ENCODE peak calls at places on chromosomes 16 and 17, in four cellular contexts. U is cardiac fibroblast, N is pancreas, O is cardiac muscle cell. Z is an unnamed sample.

GRCh38 chr17:44417553-44417952 is 28.1 kb upstream of the ITGA2B start:
- DNase-seq in N (no peak), O (no peak), U (peak; percentile 70), Z (peak; percentile 72)

GRCh38 chr16:10386517-10387377 is 886 bp downstream of the ATF7IP2 start:
- DNase-seq in N (no peak), O (no peak), U (peak; percentile 17), Z (no peak)

GRCh38 chr16:2070576-2071453 is 23.0 kb downstream of the TSC2 start:
- DNase-seq in U (no peak), O (no peak), N (no peak), Z (no peak)

GRCh38 chr17:57757735-57758134 is 12.6 kb upstream of the CCDC182 start:
- DNase-seq in N (no peak), U (no peak), O (no peak), Z (no peak)

GRCh38 chr17:78836420-78837021 is 4.1 kb downstream of the USP36 start:
- DNase-seq in O (no peak), U (no peak), N (no peak), Z (no peak)

GRCh38 chr17:4766705-4767104 is 5.0 kb upstream of the TM4SF5 start:
- DNase-seq in N (no peak), U (no peak), O (no peak), Z (no peak)

GRCh38 chr17:67390646-67391480 is 13.8 kb downstream of the PITPNC1 start:
- DNase-seq in U (peak; percentile 86), O (no peak), N (peak; percentile 74), Z (peak; percentile 91)

GRCh38 chr17:17774009-17774881 is 62.5 kb downstream of the SREBF1 start:
- DNase-seq in U (peak; percentile 54), O (no peak), N (peak; percentile 56), Z (no peak)

GRCh38 chr17:55053855-55054254 is 85.3 kb downstream of the STXBP4 start:
- DNase-seq in N (no peak), U (peak; percentile 27), O (no peak), Z (no peak)

GRCh38 chr17:44757045-44757917 is 1.5 kb upstream of the ADAM11 start:
- DNase-seq in N (no peak), U (no peak), O (peak; percentile 80), Z (no peak)

GRCh38 chr17:22703786-22704441 is 1011.6 kb downstream of the KCNJ18 start:
- DNase-seq in N (no peak), O (no peak), U (no peak), Z (no peak)

GRCh38 chr16:62882552-62883221 is 846.4 kb upstream of the CDH8 start:
- DNase-seq in N (no peak), O (no peak), U (no peak), Z (no peak)

GRCh38 chr16:64712027-64712426 is 409.8 kb downstream of the CDH11 start:
- DNase-seq in O (no peak), N (no peak), U (no peak), Z (no peak)

GRCh38 chr16:56260378-56260987 is 69.2 kb downstream of the GNAO1 start:
- DNase-seq in N (no peak), U (no peak), O (no peak), Z (no peak)

GRCh38 chr16:14302031-14302398 is 230.9 kb downstream of the MRTFB start:
- DNase-seq in O (peak; percentile 82), U (peak; percentile 83), N (peak; percentile 70), Z (no peak)

GRCh38 chr16:56336711-56337110 is 88.6 kb downstream of the AMFR start:
- DNase-seq in N (no peak), O (no peak), U (no peak), Z (no peak)

GRCh38 chr17:7897090-7897489 is 8.5 kb downstream of the CHD3 start:
- DNase-seq in U (no peak), O (no peak), N (no peak), Z (no peak)

GRCh38 chr16:4898811-4899473 is 38.0 kb downstream of the PPL start:
- DNase-seq in O (no peak), N (no peak), U (no peak), Z (no peak)

GRCh38 chr17:45270828-45271418 is 9.0 kb upstream of the SPATA32 start:
- DNase-seq in N (no peak), O (peak; percentile 43), U (no peak), Z (no peak)

GRCh38 chr17:50853781-50854180 is 12.4 kb downstream of the TOB1 start:
- DNase-seq in N (no peak), U (no peak), O (no peak), Z (no peak)

GRCh38 chr16:50253511-50253903 is 12.8 kb upstream of the ADCY7 start:
- DNase-seq in N (no peak), U (no peak), O (no peak), Z (no peak)

GRCh38 chr17:80142929-80143328 is 4.0 kb downstream of the EIF4A3 start:
- DNase-seq in N (no peak), U (no peak), O (no peak), Z (no peak)

GRCh38 chr17:58539703-58540102 is 25.3 kb upstream of the MTMR4 start:
- DNase-seq in O (no peak), U (no peak), N (no peak), Z (no peak)

GRCh38 chr17:80951121-80952090 is 40.2 kb upstream of the CHMP6 start:
- DNase-seq in N (no peak), O (no peak), U (no peak), Z (no peak)

GRCh38 chr17:41775394-41776226 is 10.9 kb downstream of the JUP start:
- DNase-seq in U (no peak), N (no peak), O (no peak), Z (no peak)

GRCh38 chr16:55118701-55119260 is 188.1 kb downstream of the IRX5 start:
- DNase-seq in N (no peak), U (no peak), O (no peak), Z (no peak)

GRCh38 chr17:55294042-55294751 is 29.4 kb downstream of the HLF start:
- DNase-seq in U (no peak), O (no peak), N (no peak), Z (no peak)

GRCh38 chr16:9778879-9779278 is 403.3 kb downstream of the GRIN2A start:
- DNase-seq in N (no peak), U (no peak), O (no peak), Z (no peak)

GRCh38 chr17:35313875-35314409 is 59.5 kb downstream of the SLFN11 start:
- DNase-seq in O (no peak), N (no peak), U (no peak), Z (no peak)

DNA sequence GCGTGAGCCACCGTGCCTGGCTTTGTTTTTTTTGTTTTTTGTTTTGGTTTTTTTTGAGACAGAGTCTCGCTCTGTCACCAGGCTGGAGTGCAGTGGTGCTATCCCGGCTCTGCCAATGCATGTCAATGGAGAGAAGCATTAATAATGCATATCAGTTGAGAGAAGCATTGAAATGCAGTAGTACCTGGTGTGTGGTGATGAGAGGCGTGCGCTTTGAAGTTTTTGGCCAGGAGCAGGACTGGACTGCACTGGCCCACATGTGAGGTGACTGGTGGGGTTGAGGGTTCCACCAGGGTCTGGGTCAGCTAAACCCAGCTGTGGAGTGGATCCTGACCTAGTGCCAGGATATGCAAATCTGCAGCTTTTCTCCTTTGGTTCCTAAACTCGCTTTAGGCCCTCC is 5.4 kb downstream of the SP2 start:
- DNase-seq in O (no peak), U (no peak), N (no peak), Z (no peak)
- H3K4me3 ChIP-seq in O (no peak overlapping the region), U (no peak overlapping the region), N (no peak overlapping the region), Z (no peak overlapping the region)

GRCh38 chr16:57801098-57801855 is 1.0 kb downstream of the KIFC3 start:
- DNase-seq in N (no peak), O (no peak), U (peak; percentile 70), Z (no peak)
- TF ChIP-seq CTCF in N (no peak), O (peak; percentile 19), U (no peak), Z (peak; percentile 13)

GRCh38 chr17:75250009-75250471 is 11.4 kb downstream of the GGA3 start:
- DNase-seq in O (no peak), N (no peak), U (peak; percentile 69), Z (no peak)
- H3K4me3 ChIP-seq in O (no peak overlapping the region), N (no peak overlapping the region), U (peak overlapping the region; percentile 14), Z (no peak overlapping the region)

DNA sequence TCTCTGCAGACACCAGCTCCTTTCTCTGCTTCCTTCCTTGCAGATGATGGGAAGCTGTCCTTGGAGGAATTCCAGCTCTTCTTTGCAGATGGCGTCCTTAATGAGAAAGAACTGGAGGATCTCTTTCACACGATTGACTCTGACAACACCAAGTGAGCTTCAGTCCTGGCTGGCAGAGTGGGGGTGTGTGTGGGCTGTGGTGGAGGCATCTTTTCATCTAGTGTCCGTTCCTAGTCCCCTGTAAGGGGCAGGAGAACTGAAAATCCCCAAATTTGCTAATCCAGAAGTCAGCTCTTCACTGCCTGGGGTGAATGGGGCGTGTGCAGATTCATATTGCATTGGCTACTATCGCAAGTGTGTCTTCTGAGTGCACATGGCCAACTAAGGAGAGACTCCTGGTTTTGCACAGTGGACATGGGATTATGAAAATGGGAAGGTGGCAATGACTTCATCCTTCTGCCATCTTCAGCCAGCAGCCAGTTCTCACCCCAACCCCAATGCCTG is 10.4 kb downstream of the NECAB2 start:
- DNase-seq in N (no peak), U (no peak), O (no peak), Z (no peak)
- TF ChIP-seq CTCF in N (no peak), U (no peak), O (no peak), Z (no peak)

GRCh38 chr17:32349503-32349853 is 479 bp upstream of the ZNF207 start:
- DNase-seq in O (no peak), U (peak; percentile 32), N (no peak), Z (no peak)
- H3K4me3 ChIP-seq in O (peak overlapping the region; percentile 88), U (peak overlapping the region; percentile 76), N (peak overlapping the region; percentile 72), Z (peak overlapping the region; percentile 95)

DNA sequence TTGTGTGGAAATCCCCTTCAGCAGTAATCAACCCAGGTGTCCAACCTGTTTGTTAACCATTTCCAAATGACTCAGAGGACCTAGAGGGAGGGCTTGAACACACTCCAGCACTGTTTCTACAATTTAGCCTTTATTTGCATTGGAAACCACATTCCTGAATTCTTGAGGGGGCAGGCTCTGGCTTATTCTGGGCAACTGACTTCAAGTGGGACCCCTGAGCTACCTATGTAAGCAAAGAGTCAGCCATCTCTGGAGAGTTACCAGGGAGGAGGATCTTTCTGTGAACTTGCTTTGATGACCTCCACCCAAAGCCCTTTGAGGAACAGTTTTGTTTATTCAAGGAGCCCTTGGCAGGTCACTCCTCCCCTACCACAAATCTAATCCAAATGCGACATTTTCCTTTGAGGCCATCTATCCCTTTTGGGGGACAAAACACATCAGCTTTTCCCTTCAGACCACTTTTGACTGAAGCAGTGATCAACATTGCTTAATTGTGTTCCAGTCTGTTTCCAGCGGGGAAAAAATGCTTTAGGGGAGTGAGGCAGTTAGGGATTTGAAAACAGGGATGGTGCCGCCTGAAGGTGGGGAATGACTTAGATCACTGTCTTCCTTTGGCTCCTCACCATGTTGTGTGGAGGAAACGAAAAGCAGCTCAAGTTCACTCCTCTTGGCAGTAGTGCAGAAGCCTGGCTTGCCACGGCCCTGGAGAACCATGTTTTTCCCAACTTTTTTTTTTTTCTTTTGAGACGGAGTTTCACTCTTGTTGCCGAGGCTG is 46.2 kb downstream of the TUBD1 start:
- DNase-seq in N (peak; percentile 58), O (no peak), U (peak; percentile 87), Z (peak; percentile 96)
- TF ChIP-seq CTCF in N (no peak), O (no peak), U (no peak), Z (no peak)

GRCh38 chr17:60388742-60389141 is 3.2 kb downstream of the USP32 start:
- DNase-seq in O (peak; percentile 28), N (no peak), U (no peak), Z (no peak)
- H3K4me3 ChIP-seq in O (no peak overlapping the region), N (no peak overlapping the region), U (no peak overlapping the region), Z (no peak overlapping the region)